ENCODE peak calls at places on chromosomes 7 and 10, in six cellular contexts. One of them, this sample, is unnamed.
A peak's percentile ranks its signal among the peaks of the same experiment; 100 is the strongest.

GRCh38 chr7:80172387-80172786 is 37.8 kb downstream of the GNAI1 start:
- DNase-seq in fibroblast of lung: no peak
- DNase-seq in kidney: no peak
- DNase-seq in keratinocyte: no peak
- DNase-seq in GM12878: no peak
- DNase-seq in mesendoderm: no peak
- DNase-seq in this sample: no peak

GRCh38 chr7:140485463-140486265 is 6.4 kb upstream of the MKRN1 start:
- DNase-seq in fibroblast of lung: no peak
- DNase-seq in kidney: peak; percentile 54
- DNase-seq in keratinocyte: no peak
- DNase-seq in GM12878: no peak
- DNase-seq in mesendoderm: peak; percentile 42
- DNase-seq in this sample: no peak

GRCh38 chr10:116864436-116864835 is 15.1 kb downstream of the ENO4 start:
- DNase-seq in fibroblast of lung: no peak
- DNase-seq in kidney: no peak
- DNase-seq in keratinocyte: no peak
- DNase-seq in GM12878: no peak
- DNase-seq in mesendoderm: no peak
- DNase-seq in this sample: no peak

GRCh38 chr10:62230344-62231138 is 38.1 kb downstream of the RTKN2 start:
- DNase-seq in fibroblast of lung: no peak
- DNase-seq in kidney: no peak
- DNase-seq in keratinocyte: no peak
- DNase-seq in GM12878: no peak
- DNase-seq in mesendoderm: no peak
- DNase-seq in this sample: no peak

GRCh38 chr7:8296362-8296659 is 34.3 kb upstream of the ICA1 start:
- DNase-seq in fibroblast of lung: no peak
- DNase-seq in kidney: no peak
- DNase-seq in keratinocyte: no peak
- DNase-seq in GM12878: no peak
- DNase-seq in mesendoderm: no peak
- DNase-seq in this sample: no peak

GRCh38 chr10:86730227-86730626 is 26.2 kb upstream of the BMPR1A start:
- DNase-seq in fibroblast of lung: peak; percentile 30
- DNase-seq in kidney: no peak
- DNase-seq in keratinocyte: no peak
- DNase-seq in GM12878: no peak
- DNase-seq in mesendoderm: no peak
- DNase-seq in this sample: no peak

GRCh38 chr7:115613836-115614235 is 416.7 kb downstream of the TFEC start:
- DNase-seq in fibroblast of lung: no peak
- DNase-seq in kidney: no peak
- DNase-seq in keratinocyte: no peak
- DNase-seq in GM12878: no peak
- DNase-seq in mesendoderm: no peak
- DNase-seq in this sample: no peak

GRCh38 chr7:130180571-130180971 is 24.6 kb downstream of the TMEM209 start:
- DNase-seq in fibroblast of lung: no peak
- DNase-seq in kidney: no peak
- DNase-seq in keratinocyte: no peak
- DNase-seq in GM12878: no peak
- DNase-seq in mesendoderm: no peak
- DNase-seq in this sample: no peak

GRCh38 chr10:83374741-83375140 is 764.6 kb upstream of the GHITM start:
- DNase-seq in fibroblast of lung: no peak
- DNase-seq in kidney: no peak
- DNase-seq in keratinocyte: no peak
- DNase-seq in GM12878: no peak
- DNase-seq in mesendoderm: no peak
- DNase-seq in this sample: no peak

GRCh38 chr7:152924238-152924637 is 164.7 kb downstream of the ACTR3B start:
- DNase-seq in fibroblast of lung: no peak
- DNase-seq in kidney: no peak
- DNase-seq in keratinocyte: no peak
- DNase-seq in GM12878: no peak
- DNase-seq in mesendoderm: no peak
- DNase-seq in this sample: no peak

GRCh38 chr10:122845783-122846332 is at the start of gene CUZD1:
- DNase-seq in fibroblast of lung: no peak
- DNase-seq in kidney: no peak
- DNase-seq in keratinocyte: no peak
- DNase-seq in GM12878: no peak
- DNase-seq in mesendoderm: peak; percentile 66
- DNase-seq in this sample: no peak

GRCh38 chr7:50306491-50307367 is 2.2 kb downstream of the IKZF1 start:
- DNase-seq in fibroblast of lung: no peak
- DNase-seq in kidney: no peak
- DNase-seq in keratinocyte: no peak
- DNase-seq in GM12878: no peak
- DNase-seq in mesendoderm: no peak
- DNase-seq in this sample: no peak

GRCh38 chr7:48760528-48761265 is 163.7 kb upstream of the CDC14C start:
- DNase-seq in fibroblast of lung: no peak
- DNase-seq in kidney: no peak
- DNase-seq in keratinocyte: no peak
- DNase-seq in GM12878: no peak
- DNase-seq in mesendoderm: no peak
- DNase-seq in this sample: no peak

GRCh38 chr7:103387267-103387666 is 39.8 kb downstream of the PSMC2 start:
- DNase-seq in fibroblast of lung: no peak
- DNase-seq in kidney: no peak
- DNase-seq in keratinocyte: no peak
- DNase-seq in GM12878: no peak
- DNase-seq in mesendoderm: no peak
- DNase-seq in this sample: no peak

GRCh38 chr7:139203992-139204391 is 27.0 kb upstream of the UBN2 start:
- DNase-seq in fibroblast of lung: no peak
- DNase-seq in kidney: no peak
- DNase-seq in keratinocyte: no peak
- DNase-seq in GM12878: no peak
- DNase-seq in mesendoderm: peak; percentile 64
- DNase-seq in this sample: no peak
- H3K9ac ChIP-seq in fibroblast of lung: no peak overlapping the region
- H3K9ac ChIP-seq in kidney: no peak overlapping the region
- H3K9ac ChIP-seq in keratinocyte: no peak overlapping the region
- H3K9ac ChIP-seq in GM12878: no peak overlapping the region
- H3K9ac ChIP-seq in mesendoderm: no peak overlapping the region
- H3K9ac ChIP-seq in this sample: no peak overlapping the region

GRCh38 chr7:11540271-11540761 is 291.7 kb downstream of the THSD7A start:
- DNase-seq in fibroblast of lung: peak; percentile 23
- DNase-seq in kidney: no peak
- DNase-seq in keratinocyte: no peak
- DNase-seq in GM12878: no peak
- DNase-seq in mesendoderm: no peak
- DNase-seq in this sample: no peak
- H3K27ac ChIP-seq in fibroblast of lung: no peak overlapping the region
- H3K27ac ChIP-seq in kidney: no peak overlapping the region
- H3K27ac ChIP-seq in keratinocyte: no peak overlapping the region
- H3K27ac ChIP-seq in GM12878: no peak overlapping the region
- H3K27ac ChIP-seq in mesendoderm: no peak overlapping the region
- H3K27ac ChIP-seq in this sample: peak overlapping the region; percentile 58

DNA sequence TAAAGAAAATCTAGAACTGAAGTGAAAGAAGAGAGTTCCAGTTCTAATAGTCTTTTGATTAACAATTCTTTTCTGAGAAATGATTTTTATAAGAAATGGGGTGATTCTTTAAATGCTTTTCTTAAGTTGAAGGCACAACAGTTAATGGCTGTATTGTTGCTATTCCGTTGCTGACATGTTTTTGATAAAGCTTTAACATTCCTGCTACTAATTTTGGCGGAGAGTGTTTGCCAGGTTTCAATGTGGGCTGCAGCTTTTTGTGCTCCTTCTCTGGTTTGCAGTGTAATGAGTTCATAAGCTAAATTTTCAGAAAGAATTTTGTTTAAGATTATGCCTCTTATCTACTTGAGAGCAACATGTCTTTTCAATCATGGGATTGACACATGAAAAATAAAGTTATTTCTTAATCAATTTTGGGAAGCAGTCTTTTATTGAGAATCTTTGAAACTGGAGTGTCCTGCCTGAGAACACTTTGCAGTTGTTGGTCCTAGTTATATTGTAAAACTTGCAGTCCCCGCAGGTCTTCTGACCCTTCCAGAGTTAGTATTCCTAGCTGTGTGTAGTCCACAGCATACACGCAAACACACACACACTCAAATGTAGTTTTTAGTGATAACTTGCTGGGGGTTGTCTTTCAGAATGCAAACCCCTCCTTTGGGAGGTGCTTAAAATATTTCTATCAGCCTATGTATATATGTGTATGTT is 56.7 kb downstream of the COL17A1 start:
- DNase-seq in fibroblast of lung: no peak
- DNase-seq in kidney: no peak
- DNase-seq in keratinocyte: no peak
- DNase-seq in GM12878: no peak
- DNase-seq in mesendoderm: no peak
- DNase-seq in this sample: no peak
- H3K9ac ChIP-seq in fibroblast of lung: no peak overlapping the region
- H3K9ac ChIP-seq in kidney: no peak overlapping the region
- H3K9ac ChIP-seq in keratinocyte: no peak overlapping the region
- H3K9ac ChIP-seq in GM12878: no peak overlapping the region
- H3K9ac ChIP-seq in mesendoderm: no peak overlapping the region
- H3K9ac ChIP-seq in this sample: no peak overlapping the region

GRCh38 chr7:135620980-135621850 is 41.1 kb upstream of the STMP1 start:
- DNase-seq in fibroblast of lung: peak; percentile 90
- DNase-seq in kidney: no peak
- DNase-seq in keratinocyte: peak; percentile 17
- DNase-seq in GM12878: no peak
- DNase-seq in mesendoderm: peak; percentile 78
- DNase-seq in this sample: peak; percentile 75
- H3K27ac ChIP-seq in fibroblast of lung: no peak overlapping the region
- H3K27ac ChIP-seq in kidney: no peak overlapping the region
- H3K27ac ChIP-seq in keratinocyte: no peak overlapping the region
- H3K27ac ChIP-seq in GM12878: no peak overlapping the region
- H3K27ac ChIP-seq in mesendoderm: no peak overlapping the region
- H3K27ac ChIP-seq in this sample: peak overlapping the region; percentile 58

This sample was measured in SK-N-MC.